ENCODE peak calls at places on chromosome 17, in five cellular contexts. K is adrenal gland; N is tibial artery; V is A549; M is activated T-cell treated with anti-CD3 and anti-CD28 coated beads, Interleukin-2, amount 50 U/mL, for 48 hours. X is an unnamed sample.

GRCh38 chr17:82424001-82424862 is 5.8 kb upstream of the OGFOD3 start:
- DNase-seq in V (no peak), N (peak; percentile 80), K (peak; percentile 41), M (peak; percentile 77), X (peak; percentile 18)

GRCh38 chr17:32903774-32904673 is 23.9 kb upstream of the TMEM98 start:
- DNase-seq in K (no peak), M (peak; percentile 52), N (no peak), V (no peak), X (no peak)

GRCh38 chr17:12659500-12659899 is 6.2 kb upstream of the MYOCD start:
- DNase-seq in K (no peak), M (no peak), N (no peak), V (no peak), X (no peak)

GRCh38 chr17:76350463-76350862 is 3.3 kb downstream of the PRPSAP1 start:
- DNase-seq in M (no peak), V (no peak), N (no peak), K (no peak), X (no peak)

GRCh38 chr17:76793775-76794174 is 55.9 kb downstream of the MFSD11 start:
- DNase-seq in K (no peak), M (peak; percentile 19), N (no peak), V (peak; percentile 59), X (no peak)

GRCh38 chr17:9755083-9755482 is 36.3 kb downstream of the DHRS7C start:
- DNase-seq in N (no peak), M (no peak), K (no peak), V (no peak), X (no peak)

GRCh38 chr17:49146620-49147306 is 14.2 kb downstream of the B4GALNT2 start:
- DNase-seq in M (no peak), N (no peak), V (peak; percentile 87), K (no peak), X (no peak)

GRCh38 chr17:77728022-77728671 is 230.4 kb upstream of the TNRC6C start:
- DNase-seq in N (no peak), K (no peak), V (no peak), M (no peak), X (no peak)

GRCh38 chr17:80861360-80861861 is 130.2 kb upstream of the CHMP6 start:
- DNase-seq in M (no peak), V (no peak), K (no peak), N (no peak), X (no peak)

GRCh38 chr17:76635039-76635438 is 8.5 kb downstream of the ST6GALNAC1 start:
- DNase-seq in V (no peak), M (no peak), K (no peak), N (no peak), X (no peak)

GRCh38 chr17:81121841-81122733 is 43.2 kb upstream of the PVALEF start:
- DNase-seq in K (no peak), M (no peak), V (no peak), N (no peak), X (no peak)

GRCh38 chr17:7555320-7555948 is 3.1 kb upstream of the TNFSF13 start:
- DNase-seq in V (no peak), M (no peak), N (no peak), K (no peak), X (no peak)

GRCh38 chr17:76889323-76889722 is 21.1 kb downstream of the MGAT5B start:
- DNase-seq in N (no peak), V (no peak), K (no peak), M (no peak), X (no peak)